ENCODE peak calls at places on chromosomes 7 and 10, in four cellular contexts. T is cardiac fibroblast, H is WERI-Rb-1, I is iPS DF 6.9. L is an unnamed sample.

GRCh38 chr10:91043173-91043910 is 122.5 kb upstream of the ANKRD1 start:
- DNase-seq in T (peak; percentile 66), H (peak; percentile 12), I (no peak), L (no peak)

GRCh38 chr10:71684356-71685173 is 35.0 kb downstream of the C10orf105 start:
- DNase-seq in H (peak; percentile 58), I (no peak), T (no peak), L (no peak)

GRCh38 chr7:90764848-90765570 is 168.9 kb downstream of the CDK14 start:
- DNase-seq in T (no peak), H (no peak), I (no peak), L (no peak)

GRCh38 chr7:139750459-139751095 is 27.2 kb downstream of the HIPK2 start:
- DNase-seq in H (no peak), T (no peak), I (no peak), L (no peak)

GRCh38 chr7:156157409-156158012 is 345.2 kb upstream of the SHH start:
- DNase-seq in T (no peak), I (no peak), H (no peak), L (no peak)

GRCh38 chr7:10677211-10677610 is 296.5 kb upstream of the PHF14 start:
- DNase-seq in H (no peak), T (no peak), I (no peak), L (no peak)

GRCh38 chr7:64182036-64182790 is 24.8 kb upstream of the ZNF735 start:
- DNase-seq in I (no peak), T (no peak), H (no peak), L (no peak)

GRCh38 chr7:523436-524336 is 4.0 kb upstream of the PDGFA start:
- DNase-seq in T (no peak), H (no peak), I (no peak), L (no peak)

GRCh38 chr7:94649313-94649924 is 6.5 kb downstream of the SGCE start:
- DNase-seq in I (no peak), H (no peak), T (peak; percentile 32), L (peak; percentile 8)

GRCh38 chr7:77563275-77563674 is 26.2 kb downstream of the PTPN12 start:
- DNase-seq in H (no peak), T (no peak), I (no peak), L (no peak)

GRCh38 chr7:55052081-55052480 is 33.3 kb downstream of the EGFR start:
- DNase-seq in T (no peak), H (no peak), I (no peak), L (peak; percentile 66)

GRCh38 chr7:88912852-88913251 is 117.3 kb upstream of the TEX47 start:
- DNase-seq in I (no peak), H (no peak), T (no peak), L (no peak)

GRCh38 chr7:106068986-106069385 is 43.1 kb downstream of the SYPL1 start:
- DNase-seq in H (no peak), T (peak; percentile 41), I (no peak), L (no peak)

GRCh38 chr10:43078986-43079273 is 2.1 kb downstream of the RET start:
- DNase-seq in T (peak; percentile 15), I (no peak), H (peak; percentile 39), L (no peak)

GRCh38 chr7:128153436-128153835 is 87.6 kb upstream of the LEP start:
- DNase-seq in T (no peak), H (no peak), I (no peak), L (no peak)

GRCh38 chr10:95513941-95514392 is 47.2 kb downstream of the SORBS1 start:
- DNase-seq in H (no peak), T (peak; percentile 69), I (no peak), L (no peak)

GRCh38 chr7:99822731-99823718 is 4.8 kb upstream of the CYP3A43 start:
- DNase-seq in H (no peak), T (no peak), I (no peak), L (no peak)

GRCh38 chr10:97454330-97455036 is 8.5 kb downstream of the ZDHHC16 start:
- DNase-seq in T (peak; percentile 75), I (no peak), H (no peak), L (no peak)

GRCh38 chr7:48255046-48255445 is 83.8 kb downstream of the ABCA13 start:
- DNase-seq in I (no peak), T (peak; percentile 3), H (no peak), L (peak; percentile 5)

GRCh38 chr7:95491634-95492314 is 6.0 kb downstream of the ASB4 start:
- DNase-seq in H (no peak), I (no peak), T (no peak), L (no peak)

GRCh38 chr7:107890493-107890961 is 456 bp upstream of the DLD start:
- DNase-seq in T (no peak), H (no peak), I (no peak), L (no peak)

GRCh38 chr10:72687035-72687434 is 4.9 kb upstream of the MCU start:
- DNase-seq in I (no peak), T (peak; percentile 51), H (no peak), L (no peak)

GRCh38 chr7:146539836-146540235 is 423.2 kb downstream of the CNTNAP2 start:
- DNase-seq in I (no peak), T (no peak), H (peak; percentile 52), L (no peak)

GRCh38 chr10:84762754-84763394 is 434.5 kb downstream of the CCSER2 start:
- DNase-seq in T (no peak), I (no peak), H (peak; percentile 16), L (no peak)

GRCh38 chr7:35556532-35557471 is 138.1 kb downstream of the HERPUD2 start:
- DNase-seq in I (no peak), T (no peak), H (no peak), L (no peak)

GRCh38 chr7:97846945-97847344 is 25.3 kb downstream of the ASNS start:
- DNase-seq in H (no peak), T (no peak), I (no peak), L (no peak)

GRCh38 chr10:32155075-32155516 is 98.9 kb upstream of the KIF5B start:
- DNase-seq in I (no peak), H (no peak), T (peak; percentile 82), L (no peak)

GRCh38 chr7:134766779-134767566 is 12.5 kb upstream of the CALD1 start:
- DNase-seq in H (no peak), T (peak; percentile 53), I (no peak), L (no peak)

GRCh38 chr7:68868975-68869374 is 729.3 kb upstream of the AUTS2 start:
- DNase-seq in H (no peak), I (no peak), T (no peak), L (no peak)

GRCh38 chr10:124611738-124612137 is 132.4 kb downstream of the FAM53B start:
- DNase-seq in I (no peak), T (no peak), H (no peak), L (no peak)

GRCh38 chr10:132865851-132866600 is 76.3 kb downstream of the CFAP46 start:
- DNase-seq in T (no peak), H (no peak), I (no peak), L (no peak)

GRCh38 chr10:60358282-60358681 is 31.4 kb downstream of the ANK3 start:
- DNase-seq in I (no peak), T (no peak), H (no peak), L (no peak)

GRCh38 chr10:100265821-100266485 is 1.5 kb downstream of the CWF19L1 start:
- DNase-seq in T (no peak), I (no peak), H (no peak), L (no peak)
- H3K4me3 ChIP-seq in T (no peak overlapping the region), I (no peak overlapping the region), H (no peak overlapping the region), L (no peak overlapping the region)

DNA sequence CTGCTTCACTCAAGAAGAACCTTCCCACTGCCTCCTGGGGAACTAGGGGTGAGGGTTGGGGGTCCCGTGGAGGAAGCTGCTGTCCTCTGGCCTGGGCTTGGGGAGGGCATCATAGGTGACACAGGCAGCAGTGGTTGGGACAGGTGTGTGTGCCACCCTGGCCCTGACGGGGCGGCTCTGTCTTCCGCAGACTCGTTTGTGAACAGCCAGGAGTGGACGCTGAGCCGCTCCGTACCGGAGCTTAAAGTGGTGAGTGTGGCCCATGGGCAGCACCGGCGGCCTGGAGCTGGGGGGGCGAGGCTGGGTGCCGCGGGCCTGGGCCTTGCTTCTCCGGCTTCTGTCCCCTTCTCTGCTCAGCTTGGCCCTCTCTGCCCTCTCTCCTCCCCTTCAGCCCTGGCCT is 30.3 kb downstream of the AGAP3 start:
- DNase-seq in H (no peak), I (no peak), T (no peak), L (no peak)
- H3K4me3 ChIP-seq in H (no peak overlapping the region), I (no peak overlapping the region), T (no peak overlapping the region), L (no peak overlapping the region)

DNA sequence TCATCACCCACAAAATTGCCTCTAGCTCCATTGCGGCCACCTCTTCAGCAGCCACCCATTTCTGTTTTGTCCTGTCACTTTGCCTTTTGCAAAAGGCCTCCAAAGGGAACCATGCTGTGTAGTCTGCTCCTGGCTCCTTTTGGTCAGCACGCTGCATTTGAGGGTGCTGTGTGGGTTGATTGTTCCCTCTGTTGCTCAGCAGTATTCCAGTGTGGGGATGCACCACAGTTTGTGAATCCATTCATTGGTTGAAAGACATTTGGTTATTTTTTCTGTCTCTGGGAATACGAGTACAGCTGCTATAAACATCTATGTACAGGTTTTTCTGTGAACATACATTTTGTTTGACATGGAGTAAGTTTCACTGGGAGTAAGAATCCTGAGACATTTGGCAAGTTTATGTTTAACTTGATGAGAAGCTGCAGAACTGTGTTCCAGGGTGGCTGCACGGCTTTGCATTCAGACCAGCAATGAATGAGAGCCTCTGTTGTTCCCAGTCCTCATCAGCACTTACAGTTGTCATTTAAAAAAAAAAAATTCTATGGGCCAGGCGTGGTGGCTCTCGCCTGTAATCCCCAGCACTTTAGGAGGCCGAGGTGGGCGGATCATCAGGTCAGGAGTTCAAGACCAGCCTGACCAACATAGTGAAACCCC is 82.3 kb downstream of the UBE3C start:
- DNase-seq in I (no peak), T (no peak), H (no peak), L (no peak)
- H3K4me3 ChIP-seq in I (no peak overlapping the region), T (no peak overlapping the region), H (no peak overlapping the region), L (no peak overlapping the region)

GRCh38 chr10:3887885-3888476 is 103.0 kb upstream of the KLF6 start:
- DNase-seq in I (no peak), T (peak; percentile 92), H (no peak), L (peak; percentile 84)
- H3K4me3 ChIP-seq in I (no peak overlapping the region), T (no peak overlapping the region), H (no peak overlapping the region), L (no peak overlapping the region)

GRCh38 chr7:100895701-100895955 is at the start of gene ACHE:
- DNase-seq in T (no peak), I (no peak), H (no peak), L (no peak)

GRCh38 chr7:100897772-100898454 is 2.2 kb upstream of the ACHE start:
- DNase-seq in I (no peak), T (no peak), H (no peak), L (no peak)

GRCh38 chr7:100895956-100896742 is 461 bp upstream of the ACHE start:
- DNase-seq in I (no peak), T (no peak), H (peak; percentile 51), L (no peak)

GRCh38 chr7:100896743-100897051 is 1.0 kb upstream of the ACHE start:
- DNase-seq in T (no peak), H (no peak), I (no peak), L (no peak)

DNA sequence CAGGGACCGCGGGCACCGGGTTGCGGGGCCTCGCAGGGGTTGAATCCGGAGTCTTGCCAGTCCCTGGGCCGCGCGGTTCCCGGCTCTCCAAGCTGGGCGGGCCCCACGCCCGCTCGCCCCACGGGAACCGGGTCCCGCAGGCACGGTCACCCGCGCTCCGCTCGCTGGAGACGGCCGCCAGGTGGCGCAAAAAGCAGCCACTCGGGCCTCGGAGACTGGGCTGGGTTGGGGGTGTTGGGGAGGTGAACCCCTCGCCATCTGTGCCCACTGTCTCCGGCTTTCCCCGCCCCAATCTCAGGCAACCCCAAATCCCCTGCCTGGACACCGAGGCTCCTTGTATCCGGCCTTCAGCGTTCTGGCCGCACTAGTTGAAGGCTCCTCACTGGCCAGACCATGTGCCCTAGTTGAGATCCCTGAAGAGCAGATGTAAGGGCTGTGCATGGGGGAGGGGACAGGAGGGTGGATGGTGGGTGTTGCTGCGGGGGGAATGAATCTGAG is 1.5 kb upstream of the ACHE start:
- DNase-seq in I (no peak), H (peak; percentile 44), T (no peak), L (no peak)
- H3K4me3 ChIP-seq in I (peak overlapping the region; percentile 20), H (peak overlapping the region; percentile 24), T (no peak overlapping the region), L (peak overlapping the region; percentile 27)

L was measured in skeletal muscle cell.